ENCODE peak calls at places on chromosomes 3 and 15, in nine cellular contexts. R, T, J, G, S, I, K, D and V are unnamed samples.

GRCh38 chr3:131708216-131708615 is 205.4 kb upstream of the MRPL3 start:
- DNase-seq in K (peak; percentile 43), G (no peak), I (no peak), D (no peak), R (no peak), T (no peak), S (no peak), J (no peak), V (no peak)

GRCh38 chr3:63679181-63679580 is 26.7 kb downstream of the SNTN start:
- DNase-seq in R (peak; percentile 15), G (no peak), K (no peak), D (no peak), J (no peak), S (no peak), I (no peak), T (no peak), V (no peak)

GRCh38 chr15:42929449-42929848 is 8.9 kb upstream of the TTBK2 start:
- DNase-seq in T (no peak), J (no peak), D (no peak), S (no peak), I (no peak), G (no peak), R (no peak), K (peak; percentile 30), V (no peak)

GRCh38 chr3:172546628-172547214 is 23.5 kb upstream of the TNFSF10 start:
- DNase-seq in S (no peak), R (no peak), D (no peak), K (no peak), J (no peak), G (no peak), I (no peak), T (no peak), V (no peak)

GRCh38 chr3:164155386-164155785 is 922.9 kb downstream of the SI start:
- DNase-seq in R (peak; percentile 2), G (no peak), D (no peak), S (no peak), K (no peak), J (no peak), T (no peak), I (no peak), V (no peak)

GRCh38 chr3:106711650-106712049 is 665.6 kb upstream of the CCDC54 start:
- DNase-seq in T (no peak), G (no peak), I (no peak), R (peak; percentile 62), D (no peak), S (no peak), J (no peak), K (peak; percentile 42), V (no peak)

GRCh38 chr3:136390574-136390973 is 140.4 kb downstream of the PCCB start:
- DNase-seq in D (peak; percentile 20), S (no peak), K (no peak), T (no peak), G (no peak), I (no peak), J (no peak), R (no peak), V (no peak)

GRCh38 chr3:51559266-51559907 is 20.9 kb downstream of the RAD54L2 start:
- DNase-seq in G (no peak), J (no peak), S (no peak), R (peak; percentile 88), K (peak; percentile 71), D (peak; percentile 65), T (no peak), I (no peak), V (no peak)

GRCh38 chr3:196688349-196688748 is 23.7 kb downstream of the CEP19 start:
- DNase-seq in I (no peak), J (peak; percentile 2), T (no peak), S (no peak), K (peak; percentile 96), D (no peak), R (peak; percentile 99), G (no peak), V (no peak)

GRCh38 chr3:160473233-160473632 is 23.6 kb upstream of the TRIM59 start:
- DNase-seq in D (no peak), J (no peak), G (no peak), K (peak; percentile 87), S (no peak), R (peak; percentile 50), T (no peak), I (no peak), V (no peak)

GRCh38 chr15:29418931-29419330 is 149.3 kb upstream of the NSMCE3 start:
- DNase-seq in K (no peak), S (no peak), G (no peak), T (no peak), R (no peak), I (no peak), J (no peak), D (no peak), V (no peak)

GRCh38 chr3:108879915-108880314 is 57.3 kb downstream of the TRAT1 start:
- DNase-seq in S (no peak), D (no peak), G (no peak), I (no peak), R (no peak), K (no peak), J (no peak), T (no peak), V (no peak)

GRCh38 chr3:124607163-124607562 is 123.1 kb upstream of the UMPS start:
- DNase-seq in J (no peak), G (no peak), T (no peak), R (peak; percentile 80), K (peak; percentile 79), I (no peak), S (no peak), D (no peak), V (no peak)

GRCh38 chr3:84825817-84826216 is 133.0 kb upstream of the CADM2 start:
- DNase-seq in I (no peak), S (no peak), J (no peak), G (no peak), K (no peak), R (no peak), T (no peak), D (no peak), V (no peak)

GRCh38 chr15:26115229-26115943 is 252.3 kb upstream of the ATP10A start:
- DNase-seq in I (no peak), K (no peak), J (no peak), G (no peak), T (no peak), S (no peak), D (no peak), R (no peak), V (no peak)

GRCh38 chr3:105829879-105830622 is 38.8 kb downstream of the CBLB start:
- DNase-seq in G (no peak), I (no peak), S (no peak), J (no peak), D (no peak), R (peak; percentile 80), K (peak; percentile 82), T (no peak), V (no peak)

GRCh38 chr15:69760890-69761568 is 308.4 kb downstream of the RPLP1 start:
- DNase-seq in K (peak; percentile 99), R (peak; percentile 98), G (peak; percentile 80), D (peak; percentile 39), I (peak; percentile 68), T (peak; percentile 74), J (no peak), S (no peak), V (no peak)

GRCh38 chr3:188362405-188362831 is 208.5 kb downstream of the LPP start:
- DNase-seq in G (no peak), T (no peak), K (peak; percentile 93), S (no peak), R (peak; percentile 90), D (no peak), I (no peak), J (no peak), V (no peak)

GRCh38 chr3:85387913-85388510 is 429.2 kb downstream of the CADM2 start:
- DNase-seq in D (no peak), K (no peak), I (no peak), G (no peak), T (no peak), R (peak; percentile 1), S (no peak), J (no peak), V (no peak)

GRCh38 chr3:58556761-58557181 is 19.8 kb upstream of the ACOX2 start:
- DNase-seq in K (no peak), D (no peak), T (no peak), I (no peak), J (no peak), R (no peak), G (no peak), S (no peak), V (peak; percentile 63)